ENCODE peak calls at places on chromosomes 1 and 21, in eight cellular contexts. K is GM13977, W is RWPE1, D is posterior cingulate gyrus, L is GDM1, X is T-helper 17 cell, I is iris pigment epithelial cell, Q is HepG2. R is an unnamed sample.
A peak's percentile ranks its signal among the peaks of the same experiment; 100 is the strongest.

GRCh38 chr1:157390646-157391045 is 161.7 kb downstream of the FCRL5 start:
- DNase-seq in K (no peak), W (peak; percentile 76), D (no peak), L (no peak), X (no peak), I (peak; percentile 80), Q (no peak), R (no peak)

GRCh38 chr1:112674440-112674985 is at the start of gene MOV10:
- DNase-seq in K (peak; percentile 79), W (peak; percentile 77), D (peak; percentile 40), L (peak; percentile 65), X (peak; percentile 42), I (peak; percentile 79), Q (peak; percentile 67), R (peak; percentile 56)

GRCh38 chr1:4674117-4674516 is 19.7 kb downstream of the AJAP1 start:
- DNase-seq in K (no peak), W (no peak), D (no peak), L (no peak), X (no peak), I (no peak), Q (no peak), R (no peak)

GRCh38 chr1:194568610-194569009 is 1382.2 kb upstream of the B3GALT2 start:
- DNase-seq in K (no peak), W (no peak), D (no peak), L (no peak), X (no peak), I (no peak), Q (no peak), R (no peak)

GRCh38 chr1:85344256-85344694 is 67.8 kb upstream of the BCL10 start:
- DNase-seq in K (no peak), W (peak; percentile 56), D (no peak), L (no peak), X (no peak), I (peak; percentile 72), Q (peak; percentile 44), R (no peak)

GRCh38 chr1:57218487-57219079 is 205.3 kb downstream of the DAB1 start:
- DNase-seq in K (no peak), W (no peak), D (no peak), L (no peak), X (no peak), I (no peak), Q (no peak), R (peak; percentile 95)

GRCh38 chr1:185541861-185542260 is 192.3 kb upstream of the HMCN1 start:
- DNase-seq in K (no peak), W (no peak), D (no peak), L (no peak), X (no peak), I (peak; percentile 39), Q (no peak), R (no peak)

GRCh38 chr1:212612251-212612961 is 3.8 kb downstream of the ATF3 start:
- DNase-seq in K (no peak), W (no peak), D (no peak), L (no peak), X (no peak), I (peak; percentile 48), Q (no peak), R (no peak)

GRCh38 chr1:145879775-145880174 is 5.9 kb downstream of the ANKRD35 start:
- DNase-seq in K (no peak), W (no peak), D (no peak), L (peak; percentile 6), X (no peak), I (no peak), Q (no peak), R (no peak)

GRCh38 chr1:226296911-226297310 is 12.1 kb downstream of the LIN9 start:
- DNase-seq in K (no peak), W (no peak), D (no peak), L (no peak), X (no peak), I (no peak), Q (no peak), R (no peak)

GRCh38 chr21:15080504-15080903 is 15.7 kb upstream of the NRIP1 start:
- DNase-seq in K (no peak), W (no peak), D (no peak), L (no peak), X (no peak), I (peak; percentile 11), Q (no peak), R (no peak)

GRCh38 chr1:113101588-113101987 is 28.6 kb downstream of the LRIG2 start:
- DNase-seq in K (no peak), W (no peak), D (no peak), L (no peak), X (no peak), I (peak; percentile 62), Q (no peak), R (no peak)

GRCh38 chr1:93738926-93739325 is 57.3 kb upstream of the BCAR3 start:
- DNase-seq in K (no peak), W (no peak), D (no peak), L (no peak), X (no peak), I (no peak), Q (no peak), R (no peak)

GRCh38 chr1:109208431-109208830 is 5.3 kb upstream of the SARS1 start:
- DNase-seq in K (no peak), W (no peak), D (no peak), L (no peak), X (no peak), I (no peak), Q (no peak), R (no peak)

GRCh38 chr1:234743866-234744581 is 134.0 kb upstream of the IRF2BP2 start:
- DNase-seq in K (no peak), W (no peak), D (no peak), L (no peak), X (no peak), I (no peak), Q (no peak), R (no peak)

GRCh38 chr1:6367381-6368007 is 26.1 kb downstream of the ACOT7 start:
- DNase-seq in K (no peak), W (no peak), D (no peak), L (no peak), X (no peak), I (no peak), Q (no peak), R (no peak)

GRCh38 chr1:29496701-29497100 is 260.4 kb downstream of the PTPRU start:
- DNase-seq in K (no peak), W (no peak), D (no peak), L (no peak), X (no peak), I (no peak), Q (no peak), R (no peak)